ENCODE peak calls at places on chromosomes 16 and 17, in four cellular contexts. G is body of pancreas, H is lung, P is breast epithelium. O is an unnamed sample.
A peak's percentile ranks its signal among the peaks of the same experiment; 100 is the strongest.

GRCh38 chr16:73506568-73507056 is 458.7 kb upstream of the ZFHX3 start:
- DNase-seq in G (no peak), P (no peak), H (no peak), O (no peak)

GRCh38 chr16:23855010-23855409 is 19.2 kb downstream of the PRKCB start:
- DNase-seq in H (no peak), P (no peak), G (no peak), O (no peak)

GRCh38 chr17:27499451-27500265 is 43.4 kb downstream of the KSR1 start:
- DNase-seq in P (no peak), G (peak; percentile 49), H (no peak), O (no peak)

GRCh38 chr16:26987631-26988030 is 79.1 kb upstream of the C16orf82 start:
- DNase-seq in H (no peak), P (no peak), G (no peak), O (no peak)

GRCh38 chr17:78826426-78826825 is 14.2 kb downstream of the USP36 start:
- DNase-seq in P (no peak), G (no peak), H (no peak), O (no peak)

GRCh38 chr16:67669499-67670101 is 3.0 kb downstream of the C16orf86 start:
- DNase-seq in H (no peak), P (no peak), G (no peak), O (no peak)

GRCh38 chr17:32461853-32462617 is 17.7 kb downstream of the PSMD11 start:
- DNase-seq in G (peak; percentile 64), P (no peak), H (no peak), O (peak; percentile 62)

GRCh38 chr17:29617481-29618271 is 5.0 kb downstream of the CORO6 start:
- DNase-seq in H (peak; percentile 80), P (peak; percentile 62), G (peak; percentile 81), O (peak; percentile 76)

GRCh38 chr17:28177351-28177750 is 134.9 kb downstream of the NLK start:
- DNase-seq in P (no peak), G (no peak), H (no peak), O (no peak)

GRCh38 chr17:80600586-80600985 is 55.9 kb downstream of the RPTOR start:
- DNase-seq in H (no peak), P (no peak), G (no peak), O (no peak)

GRCh38 chr16:84307209-84307954 is 12.7 kb downstream of the WFDC1 start:
- DNase-seq in G (no peak), P (no peak), H (no peak), O (no peak)

GRCh38 chr16:77499373-77500285 is 64.8 kb upstream of the ADAMTS18 start:
- DNase-seq in G (no peak), P (no peak), H (no peak), O (peak; percentile 6)

GRCh38 chr17:2101448-2102257 is 46.8 kb downstream of the HIC1 start:
- DNase-seq in G (peak; percentile 69), H (peak; percentile 87), P (peak; percentile 81), O (peak; percentile 87)

GRCh38 chr16:76913046-76913445 is 277.9 kb upstream of the MON1B start:
- DNase-seq in H (no peak), P (no peak), G (no peak), O (peak; percentile 6)

GRCh38 chr17:2786176-2786881 is 9.9 kb upstream of the RAP1GAP2 start:
- DNase-seq in G (peak; percentile 88), H (peak; percentile 80), P (peak; percentile 30), O (peak; percentile 75)

GRCh38 chr17:50822550-50822949 is 12.8 kb upstream of the WFIKKN2 start:
- DNase-seq in P (no peak), H (no peak), G (no peak), O (no peak)

GRCh38 chr17:64983708-64984107 is 64.4 kb upstream of the LRRC37A3 start:
- DNase-seq in H (no peak), G (no peak), P (no peak), O (no peak)

GRCh38 chr16:3401719-3402397 is 843 bp downstream of the ZNF174 start:
- DNase-seq in G (no peak), H (no peak), P (no peak), O (no peak)

DNA sequence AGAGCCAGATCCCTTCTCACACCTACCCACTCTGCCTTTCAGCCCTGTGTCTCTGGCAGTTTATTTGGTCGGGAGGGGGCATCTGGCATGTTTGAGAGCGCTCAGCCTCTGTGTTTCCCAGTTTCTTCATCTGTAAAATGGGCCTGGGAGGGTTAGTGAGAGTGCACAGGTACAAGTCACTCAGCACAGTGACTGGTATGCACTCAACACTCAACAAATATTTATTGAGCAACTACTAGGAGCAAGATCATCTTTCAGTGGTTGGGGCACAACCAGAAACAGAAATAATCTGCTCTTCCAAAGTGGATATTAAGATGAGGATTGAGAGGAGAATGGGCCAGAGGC is 13.7 kb upstream of the SRCIN1 start:
- DNase-seq in P (no peak), H (no peak), G (no peak), O (no peak)
- H3K27me3 ChIP-seq in P (no peaks in the 10 kb centered on the region), H (no peaks in the 10 kb centered on the region), G (no peaks in the 10 kb centered on the region), O (peaks cover 4% of the 10 kb centered on the region)

GRCh38 chr16:29678691-29679267 is at the start of gene QPRT:
- DNase-seq in H (no peak), P (no peak), G (peak; percentile 70), O (no peak)
- H3K27ac ChIP-seq in H (no peak within 1 kb of the TSS), P (no peak within 1 kb of the TSS), G (peak within 1 kb of the TSS; percentile 74), O (no peak within 1 kb of the TSS)

DNA sequence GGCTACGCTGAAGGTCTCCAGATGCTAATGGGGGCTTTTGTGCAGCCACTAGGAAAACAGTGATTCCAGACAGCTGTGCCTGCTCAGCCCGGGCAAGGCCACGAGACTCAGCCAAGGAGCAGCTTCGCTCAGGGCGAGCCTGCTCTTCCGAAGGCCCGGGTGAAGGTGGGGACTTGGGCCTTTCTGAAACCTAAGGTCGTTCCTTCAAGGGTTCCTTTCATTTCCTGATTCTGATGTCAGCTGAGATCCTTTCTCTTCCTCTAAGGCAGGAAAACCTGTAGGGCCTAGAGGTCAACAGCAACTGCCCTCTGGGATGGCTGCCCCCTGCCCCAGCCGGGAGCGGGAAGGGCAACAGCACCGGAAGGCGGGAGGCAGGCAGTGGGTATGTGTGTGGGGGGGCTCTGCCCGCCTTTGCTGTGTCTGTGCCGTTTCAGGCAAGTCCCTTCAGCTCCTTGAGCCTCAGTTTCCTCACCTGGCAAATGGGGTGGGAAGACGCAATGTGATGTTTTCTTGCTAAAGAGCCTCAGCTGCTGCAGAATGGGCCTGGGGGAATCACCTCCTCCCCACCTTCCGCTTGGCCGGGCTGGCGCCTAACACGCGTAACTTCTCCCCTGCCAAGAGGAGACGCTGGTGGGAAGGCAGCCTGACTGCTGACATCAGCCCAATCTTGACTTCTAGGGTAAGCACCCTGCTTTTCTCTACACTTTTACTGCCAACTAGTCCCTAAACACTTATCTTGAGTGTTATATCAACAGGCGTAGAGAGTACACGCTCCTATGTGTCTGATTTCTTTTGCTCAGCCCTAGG is 32.8 kb downstream of the IRF8 start:
- DNase-seq in H (no peak), P (no peak), G (no peak), O (no peak)
- TF ChIP-seq CTCF in H (no peak), P (no peak), G (no peak), O (no peak)

GRCh38 chr17:48553837-48554236 is 8.9 kb upstream of the HOXB2 start:
- DNase-seq in G (no peak), H (no peak), P (no peak), O (peak; percentile 44)
- H3K27me3 ChIP-seq in G (peaks cover 34% of the 10 kb centered on the region), H (no peaks in the 10 kb centered on the region), P (no peaks in the 10 kb centered on the region), O (no peaks in the 10 kb centered on the region)

GRCh38 chr16:14112539-14112856 is 41.4 kb downstream of the MRTFB start:
- DNase-seq in G (no peak), H (no peak), P (no peak), O (no peak)
- H3K27ac ChIP-seq in G (peak overlapping the region; percentile 7), H (no peak overlapping the region), P (peak overlapping the region; percentile 68), O (no peak overlapping the region)

GRCh38 chr17:14268264-14268663 is 31.6 kb upstream of the CDRT15 start:
- DNase-seq in H (no peak), P (no peak), G (no peak), O (no peak)
- TF ChIP-seq CTCF in H (no peak), P (no peak), G (no peak), O (peak; percentile 22)

GRCh38 chr17:39866013-39866730 is 1.8 kb upstream of the ZPBP2 start:
- DNase-seq in P (no peak), H (no peak), G (no peak), O (no peak)
- H3K27me3 ChIP-seq in P (no peaks in the 10 kb centered on the region), H (no peaks in the 10 kb centered on the region), G (peaks cover 15% of the 10 kb centered on the region), O (peaks cover 42% of the 10 kb centered on the region)

GRCh38 chr17:77379837-77380236 is 239.1 kb downstream of the SEC14L1 start:
- DNase-seq in P (no peak), G (no peak), H (no peak), O (no peak)

GRCh38 chr17:77379065-77379428 is 238.3 kb downstream of the SEC14L1 start:
- DNase-seq in G (no peak), P (no peak), H (no peak), O (no peak)

GRCh38 chr17:77381185-77381700 is 240.5 kb downstream of the SEC14L1 start:
- DNase-seq in G (no peak), P (no peak), H (no peak), O (no peak)

GRCh38 chr17:77381731-77382130 is 241.0 kb downstream of the SEC14L1 start:
- DNase-seq in G (no peak), H (no peak), P (no peak), O (no peak)

DNA sequence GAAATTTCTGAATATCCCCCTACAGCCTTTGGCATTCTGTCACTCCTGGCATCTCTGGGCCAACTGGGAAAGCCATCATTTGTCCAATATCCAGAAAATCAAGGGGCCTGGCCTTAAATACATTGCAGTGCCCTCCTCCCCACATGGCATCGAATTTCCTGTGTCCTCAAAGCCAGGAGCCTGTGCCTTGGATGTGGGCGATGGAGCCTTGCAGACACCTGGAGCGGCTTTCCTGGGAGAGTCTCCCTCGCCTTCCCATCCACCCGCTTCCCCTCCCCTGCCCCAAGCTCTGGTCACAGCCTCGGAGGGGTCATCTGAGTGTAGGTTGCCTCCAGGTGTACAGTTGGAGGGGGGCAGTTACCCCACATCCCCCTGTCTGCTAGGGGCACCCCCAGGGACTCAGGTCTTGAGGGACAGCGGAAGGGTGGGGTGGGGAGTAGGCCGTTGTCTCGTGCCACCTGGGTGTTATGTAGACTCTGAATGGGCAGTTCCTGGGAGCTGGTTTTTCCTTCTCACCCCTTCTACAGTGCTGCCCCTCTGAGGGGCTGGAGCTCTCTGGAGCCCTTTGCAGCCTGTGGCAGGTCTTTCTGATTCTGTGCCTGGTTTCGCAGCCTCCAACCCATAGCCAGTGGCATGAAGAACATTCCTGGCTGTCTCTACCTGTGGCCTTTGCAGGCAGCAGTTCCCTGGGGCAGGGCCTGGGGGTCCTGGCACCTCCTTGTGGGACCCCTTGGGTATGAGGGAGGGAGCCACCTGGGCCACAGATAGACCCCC is 239.8 kb downstream of the SEC14L1 start:
- DNase-seq in P (no peak), G (no peak), H (no peak), O (no peak)
- H3K27ac ChIP-seq in P (peak overlapping the region; percentile 87), G (no peak overlapping the region), H (peak overlapping the region; percentile 43), O (no peak overlapping the region)

O was measured in mammary epithelial cell.